ENCODE peak calls at places on chromosomes 13 and 19, in four cellular contexts. S is K562, I is IMR-90, N is GM12878. H is an unnamed sample.

GRCh38 chr19:37251308-37252229 is 33.6 kb downstream of the ZNF383 start:
- DNase-seq in S (no peak), I (peak), N (peak), H (peak)

GRCh38 chr13:36358352-36358751 is 12.2 kb upstream of the SPART start:
- DNase-seq in N (no peak), I (no peak), S (no peak), H (no peak)

GRCh38 chr13:110715395-110716234 is 2.1 kb downstream of the ING1 start:
- DNase-seq in I (peak), N (peak), S (peak), H (peak)

GRCh38 chr19:42134671-42135070 is 2.4 kb upstream of the POU2F2 start:
- DNase-seq in I (no peak), N (no peak), S (no peak), H (no peak)

GRCh38 chr19:38517321-38517720 is 83.8 kb downstream of the RYR1 start:
- DNase-seq in N (no peak), I (no peak), S (no peak), H (no peak)

GRCh38 chr13:113746143-113746525 is 12.9 kb upstream of the TMEM255B start:
- DNase-seq in S (no peak), N (no peak), I (no peak), H (no peak)

GRCh38 chr13:111398715-111399299 is 78.4 kb downstream of the TEX29 start:
- DNase-seq in S (peak), N (no peak), I (no peak), H (no peak)

GRCh38 chr19:38852231-38853044 is 2.7 kb upstream of the HNRNPL start:
- DNase-seq in N (no peak), I (peak), S (peak), H (peak)

GRCh38 chr19:12656899-12657571 is 9.5 kb downstream of the MAN2B1 start:
- DNase-seq in N (no peak), I (no peak), S (peak), H (no peak)

GRCh38 chr19:30073152-30074000 is 131.3 kb downstream of the URI1 start:
- DNase-seq in I (no peak), N (no peak), S (no peak), H (no peak)

GRCh38 chr13:32881074-32881791 is 135.0 kb upstream of the KL start:
- DNase-seq in I (peak), S (no peak), N (no peak), H (no peak)

GRCh38 chr19:3206216-3206953 is 18.1 kb upstream of the CELF5 start:
- DNase-seq in S (no peak), I (no peak), N (no peak), H (no peak)

GRCh38 chr13:25372275-25373081 is 704 bp downstream of the ATP8A2 start:
- DNase-seq in N (no peak), I (no peak), S (no peak), H (no peak)

GRCh38 chr13:103031332-103031873 is 34.8 kb downstream of the SLC10A2 start:
- DNase-seq in N (peak), S (no peak), I (no peak), H (no peak)

GRCh38 chr19:45340232-45340898 is at the start of gene KLC3:
- DNase-seq in I (no peak), S (peak), N (no peak), H (no peak)

GRCh38 chr13:98988277-98988676 is 10.4 kb upstream of the DOCK9 start:
- DNase-seq in N (no peak), I (no peak), S (no peak), H (no peak)

GRCh38 chr13:111913790-111914189 is 153.2 kb upstream of the SOX1 start:
- DNase-seq in I (no peak), S (no peak), N (no peak), H (no peak)

GRCh38 chr19:29837448-29837961 is 25.7 kb downstream of the CCNE1 start:
- DNase-seq in S (no peak), N (peak), I (no peak), H (no peak)

GRCh38 chr19:40466219-40467006 is at the start of gene SPTBN4:
- DNase-seq in N (peak), S (no peak), I (no peak), H (no peak)

GRCh38 chr13:43787518-43787891 is 733 bp upstream of the ENOX1 start:
- DNase-seq in N (no peak), I (no peak), S (no peak), H (no peak)

GRCh38 chr13:113069861-113070805 is 35.5 kb upstream of the F7 start:
- DNase-seq in I (no peak), S (no peak), N (no peak), H (no peak)

GRCh38 chr19:33235269-33235995 is 9.8 kb upstream of the SLC7A10 start:
- DNase-seq in N (peak), I (peak), S (peak), H (peak)
- TF ChIP-seq FOS in N (no peak), I (no peak), S (no peak), H (no peak)

GRCh38 chr19:19661141-19661674 is 2.3 kb downstream of the ATP13A1 start:
- DNase-seq in I (no peak), N (no peak), S (no peak), H (no peak)

GRCh38 chr19:19663292-19664120 is at the start of gene ATP13A1:
- DNase-seq in I (peak), N (peak), S (peak), H (peak)

GRCh38 chr19:19662866-19663291 is 597 bp downstream of the ATP13A1 start:
- DNase-seq in S (peak), N (no peak), I (peak), H (no peak)

GRCh38 chr19:19661675-19662251 is 1.7 kb downstream of the ATP13A1 start:
- DNase-seq in I (no peak), S (peak), N (peak), H (no peak)

DNA sequence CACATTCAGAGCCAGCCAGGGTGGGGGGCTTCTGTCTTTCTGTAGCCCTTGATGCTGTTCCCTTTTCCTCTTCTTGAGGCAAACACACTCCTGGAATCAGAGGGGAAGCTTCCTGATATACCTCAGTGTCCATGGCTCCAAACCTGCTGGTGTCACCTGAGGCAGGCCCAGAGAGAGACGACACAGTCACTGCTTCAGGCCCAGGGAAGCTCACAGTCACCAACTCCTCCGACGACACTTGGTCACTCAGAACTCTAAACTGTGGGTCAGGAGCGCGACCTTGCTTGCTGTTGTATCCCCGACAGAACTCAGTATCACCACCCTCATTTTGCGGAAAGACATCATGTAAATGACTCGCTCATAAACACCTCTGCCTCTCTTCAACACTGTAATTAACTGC is 1.1 kb downstream of the ATP13A1 start:
- DNase-seq in S (peak), I (no peak), N (no peak), H (no peak)
- H3K27ac ChIP-seq in S (peak), I (no peak), N (peak), H (no peak)

DNA sequence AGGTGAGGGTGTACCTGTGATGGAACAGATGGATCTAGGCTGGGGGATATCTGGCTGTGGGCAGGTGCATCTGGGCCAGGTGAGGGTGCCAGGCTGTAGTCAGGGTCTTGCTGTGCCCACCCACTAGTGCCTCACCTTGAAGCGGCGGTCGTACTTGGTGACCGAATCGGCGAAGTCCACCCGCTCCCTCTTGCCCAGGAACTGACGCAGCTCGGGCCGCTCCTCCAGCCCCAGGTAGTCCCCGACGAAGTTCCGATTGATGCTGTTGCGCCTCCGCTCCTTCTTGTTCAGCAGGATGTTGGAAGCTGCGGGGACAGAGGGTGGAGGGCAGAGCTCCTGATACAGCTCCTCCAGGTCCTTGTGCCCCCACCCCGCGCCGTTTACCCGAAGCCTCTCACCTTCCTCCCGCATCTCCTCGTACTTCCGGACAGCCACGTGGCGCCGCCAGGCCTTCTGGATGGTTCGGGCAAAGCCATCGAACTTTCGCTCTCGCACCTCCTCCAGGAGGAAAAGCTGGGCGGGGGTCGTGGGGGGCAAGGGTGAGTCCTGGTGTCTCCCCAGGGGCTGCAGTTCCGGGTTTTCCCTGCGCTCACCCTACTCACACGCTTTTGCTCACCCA is 16.2 kb upstream of the ZNF414 start:
- DNase-seq in N (no peak), I (no peak), S (no peak), H (no peak)
- TF ChIP-seq FOS in N (no peak), I (no peak), S (no peak), H (no peak)

DNA sequence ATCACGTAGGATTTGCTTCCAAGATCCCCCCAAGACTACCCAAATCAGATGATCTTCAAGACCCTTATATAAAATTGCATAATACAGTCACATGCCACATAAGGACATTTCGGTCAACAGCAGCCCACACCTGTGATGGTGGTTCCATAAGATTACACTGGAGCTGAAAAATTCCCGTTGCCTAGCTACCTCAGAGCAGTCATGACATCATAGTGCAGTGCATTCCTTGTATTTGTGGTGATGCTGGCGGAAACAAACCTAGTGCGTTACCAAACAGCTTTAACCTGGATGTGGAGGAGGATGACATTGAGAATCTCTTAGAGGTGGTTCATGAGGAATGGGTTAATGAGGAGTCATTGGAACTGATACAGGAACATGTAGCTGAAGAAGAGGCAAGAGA is 4.8 kb downstream of the ZNF766 start:
- DNase-seq in S (no peak), N (no peak), I (no peak), H (no peak)
- H3K27ac ChIP-seq in S (no peak), N (no peak), I (no peak), H (no peak)

GRCh38 chr19:31461814-31462539 is 112.7 kb upstream of the TSHZ3 start:
- DNase-seq in N (no peak), I (no peak), S (no peak), H (no peak)
- TF ChIP-seq FOS in N (no peak), I (no peak), S (no peak), H (no peak)

GRCh38 chr19:48654299-48655059 is 8.5 kb upstream of the CA11 start:
- DNase-seq in I (no peak), S (peak), N (no peak), H (no peak)

GRCh38 chr19:48658483-48658882 is 12.5 kb upstream of the CA11 start:
- DNase-seq in N (no peak), I (no peak), S (no peak), H (no peak)

GRCh38 chr19:48660854-48661731 is 11.7 kb downstream of the NTN5 start:
- DNase-seq in N (peak), I (peak), S (peak), H (peak)

GRCh38 chr19:48659768-48660167 is 13.0 kb downstream of the NTN5 start:
- DNase-seq in I (no peak), N (no peak), S (no peak), H (no peak)

GRCh38 chr19:48656840-48657474 is 11.0 kb upstream of the CA11 start:
- DNase-seq in I (peak), S (no peak), N (no peak), H (peak)
- H3K27ac ChIP-seq in I (no peak), S (no peak), N (no peak), H (no peak)

DNA sequence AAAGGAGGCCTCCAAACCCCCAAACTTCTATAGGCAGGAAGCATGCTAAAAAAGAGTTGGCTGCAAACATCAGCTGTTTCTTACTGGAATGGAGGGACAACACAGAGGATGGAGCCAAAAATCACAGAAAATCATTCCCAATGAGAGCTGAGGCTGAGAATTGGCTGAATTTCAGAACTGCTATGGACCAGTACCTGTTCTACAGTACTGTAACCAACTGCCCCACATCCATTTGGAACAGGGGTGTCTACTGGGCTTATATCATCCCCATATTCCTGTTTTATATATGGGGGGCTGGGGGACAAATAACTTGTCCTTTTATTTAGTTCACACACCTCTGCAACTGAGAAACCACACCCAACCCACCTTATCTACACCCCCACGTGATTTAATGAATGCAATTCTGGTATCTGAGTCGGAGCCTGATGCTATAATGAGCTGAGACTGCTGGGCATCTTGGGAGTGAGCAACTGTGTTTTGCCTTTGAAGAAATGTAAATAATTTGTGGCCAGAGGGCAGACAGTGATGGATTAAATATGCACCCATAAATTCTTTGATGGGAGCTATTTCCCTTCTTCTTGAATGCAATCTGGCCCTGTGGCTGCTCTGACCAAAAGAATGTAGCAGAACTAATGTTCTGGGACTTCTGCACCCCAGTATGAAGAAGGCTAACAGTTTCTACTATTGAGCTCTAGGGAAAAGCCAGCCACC is 82.6 kb downstream of the TBC1D4 start:
- DNase-seq in I (no peak), N (no peak), S (no peak), H (no peak)
- TF ChIP-seq FOS in I (no peak), N (no peak), S (no peak), H (no peak)

GRCh38 chr19:10763828-10764339 is 46.0 kb downstream of the DNM2 start:
- DNase-seq in S (no peak), N (no peak), I (no peak), H (no peak)

GRCh38 chr19:10766049-10766623 is 48.3 kb downstream of the DNM2 start:
- DNase-seq in I (no peak), N (no peak), S (no peak), H (no peak)

GRCh38 chr19:10763399-10763798 is 45.5 kb downstream of the DNM2 start:
- DNase-seq in I (no peak), N (no peak), S (no peak), H (no peak)

GRCh38 chr19:10762656-10763055 is 44.8 kb downstream of the DNM2 start:
- DNase-seq in S (no peak), I (no peak), N (no peak), H (no peak)

DNA sequence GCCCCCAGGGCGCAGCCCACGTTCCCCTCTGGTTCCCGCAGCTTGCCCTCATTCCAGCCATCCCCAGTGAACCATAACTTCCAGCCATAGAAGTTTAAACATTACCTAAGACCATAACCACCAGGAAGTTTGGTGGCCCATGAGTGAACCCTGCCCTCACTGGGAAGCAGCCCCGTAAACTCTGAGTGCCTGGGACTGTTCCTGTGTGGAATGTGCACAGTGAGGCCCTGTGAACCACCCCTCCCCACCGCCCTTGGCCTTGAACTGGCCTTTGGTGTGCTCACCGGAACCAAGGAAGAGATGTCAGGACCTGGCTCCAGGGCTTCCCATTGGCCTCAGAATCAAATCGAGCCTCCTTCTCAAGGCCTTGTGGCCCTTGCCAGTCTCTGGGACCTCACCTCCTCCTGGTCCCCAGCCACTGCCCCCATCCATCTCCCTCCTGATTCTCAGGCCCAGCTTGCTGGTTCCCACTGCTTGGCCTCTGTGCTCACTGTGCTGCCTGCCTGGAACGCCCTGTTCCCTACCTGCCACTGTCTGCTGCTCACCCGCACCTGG is 46.5 kb downstream of the DNM2 start:
- DNase-seq in N (no peak), I (no peak), S (no peak), H (no peak)
- H3K27ac ChIP-seq in N (no peak), I (no peak), S (no peak), H (no peak)

H was measured in endothelial cell of umbilical vein.